ENCODE peak calls at places on chromosome 1, in four cellular contexts. Q, F, M and W are unnamed samples.
A peak's percentile ranks its signal among the peaks of the same experiment; 100 is the strongest.

GRCh38 chr1:169486281-169486904 is 649 bp upstream of the SLC19A2 start:
- DNase-seq in Q (no peak), F (no peak), M (peak; percentile 49), W (no peak)

GRCh38 chr1:152436593-152437338 is 22.7 kb upstream of the CRNN start:
- DNase-seq in Q (no peak), F (no peak), M (no peak), W (no peak)

GRCh38 chr1:8061210-8061609 is 35.1 kb upstream of the ERRFI1 start:
- DNase-seq in Q (no peak), F (no peak), M (peak; percentile 80), W (no peak)

GRCh38 chr1:147078606-147079399 is 93.5 kb downstream of the PRKAB2 start:
- DNase-seq in Q (no peak), F (no peak), M (no peak), W (no peak)

GRCh38 chr1:205344010-205344808 is 12.5 kb downstream of the KLHDC8A start:
- DNase-seq in Q (peak; percentile 50), F (no peak), M (peak; percentile 72), W (no peak)

GRCh38 chr1:41574842-41575241 is 90.4 kb upstream of the EDN2 start:
- DNase-seq in Q (no peak), F (no peak), M (no peak), W (no peak)

GRCh38 chr1:234611799-234612351 is 1.9 kb upstream of the IRF2BP2 start:
- DNase-seq in Q (no peak), F (no peak), M (peak; percentile 72), W (no peak)

GRCh38 chr1:2313651-2314296 is 77.6 kb downstream of the MORN1 start:
- DNase-seq in Q (no peak), F (no peak), M (no peak), W (no peak)

GRCh38 chr1:96233422-96233821 is 488.2 kb upstream of the PTBP2 start:
- DNase-seq in Q (no peak), F (no peak), M (no peak), W (no peak)

GRCh38 chr1:46487818-46488218 is 1.8 kb upstream of the DMBX1 start:
- DNase-seq in Q (no peak), F (no peak), M (no peak), W (no peak)

GRCh38 chr1:13805431-13805830 is 105.4 kb downstream of the PRDM2 start:
- DNase-seq in Q (no peak), F (no peak), M (no peak), W (no peak)

GRCh38 chr1:10665930-10666850 is 130.3 kb downstream of the CASZ1 start:
- DNase-seq in Q (no peak), F (peak; percentile 11), M (no peak), W (peak; percentile 97)

GRCh38 chr1:242890211-242890741 is 364.8 kb downstream of the CEP170 start:
- DNase-seq in Q (peak; percentile 65), F (no peak), M (peak; percentile 74), W (no peak)

GRCh38 chr1:7941437-7941793 is 776 bp upstream of the TNFRSF9 start:
- DNase-seq in Q (no peak), F (no peak), M (no peak), W (no peak)

GRCh38 chr1:153525088-153525713 is 10.6 kb downstream of the S100A6 start:
- DNase-seq in Q (peak; percentile 41), F (no peak), M (no peak), W (no peak)

GRCh38 chr1:116321766-116322175 is 51.3 kb upstream of the ATP1A1 start:
- DNase-seq in Q (no peak), F (no peak), M (no peak), W (no peak)

GRCh38 chr1:92408825-92409224 is 77.9 kb downstream of the GFI1 start:
- DNase-seq in Q (no peak), F (no peak), M (no peak), W (no peak)

GRCh38 chr1:233675893-233676292 is 62.0 kb downstream of the KCNK1 start:
- DNase-seq in Q (no peak), F (no peak), M (no peak), W (no peak)

GRCh38 chr1:209576798-209577197 is 6.7 kb upstream of the CAMK1G start:
- DNase-seq in Q (peak; percentile 89), F (peak; percentile 58), M (peak; percentile 90), W (peak; percentile 32)

GRCh38 chr1:67830928-67831596 is 2.2 kb downstream of the GNG12 start:
- DNase-seq in Q (no peak), F (no peak), M (no peak), W (no peak)

GRCh38 chr1:209080170-209080781 is 503.2 kb upstream of the CAMK1G start:
- DNase-seq in Q (no peak), F (no peak), M (no peak), W (no peak)

GRCh38 chr1:226722901-226723639 is 16.0 kb downstream of the ITPKB start:
- DNase-seq in Q (no peak), F (no peak), M (no peak), W (no peak)

GRCh38 chr1:38476111-38476783 is 383.3 kb downstream of the RRAGC start:
- DNase-seq in Q (peak; percentile 35), F (no peak), M (no peak), W (no peak)

GRCh38 chr1:185670187-185670627 is 64.0 kb upstream of the HMCN1 start:
- DNase-seq in Q (peak; percentile 75), F (no peak), M (peak; percentile 62), W (no peak)
- H3K27ac ChIP-seq in Q (no peak overlapping the region), F (no peak overlapping the region), M (no peak overlapping the region), W (no peak overlapping the region)

GRCh38 chr1:16394977-16395376 is 27.9 kb downstream of the SZRD1 start:
- DNase-seq in Q (no peak), F (no peak), M (no peak), W (no peak)

GRCh38 chr1:16394178-16394521 is 27.1 kb downstream of the SZRD1 start:
- DNase-seq in Q (no peak), F (no peak), M (no peak), W (no peak)

GRCh38 chr1:16391408-16391807 is 24.4 kb downstream of the SZRD1 start:
- DNase-seq in Q (no peak), F (no peak), M (no peak), W (no peak)

GRCh38 chr1:16392740-16393139 is 25.7 kb downstream of the SZRD1 start:
- DNase-seq in Q (no peak), F (no peak), M (no peak), W (no peak)

DNA sequence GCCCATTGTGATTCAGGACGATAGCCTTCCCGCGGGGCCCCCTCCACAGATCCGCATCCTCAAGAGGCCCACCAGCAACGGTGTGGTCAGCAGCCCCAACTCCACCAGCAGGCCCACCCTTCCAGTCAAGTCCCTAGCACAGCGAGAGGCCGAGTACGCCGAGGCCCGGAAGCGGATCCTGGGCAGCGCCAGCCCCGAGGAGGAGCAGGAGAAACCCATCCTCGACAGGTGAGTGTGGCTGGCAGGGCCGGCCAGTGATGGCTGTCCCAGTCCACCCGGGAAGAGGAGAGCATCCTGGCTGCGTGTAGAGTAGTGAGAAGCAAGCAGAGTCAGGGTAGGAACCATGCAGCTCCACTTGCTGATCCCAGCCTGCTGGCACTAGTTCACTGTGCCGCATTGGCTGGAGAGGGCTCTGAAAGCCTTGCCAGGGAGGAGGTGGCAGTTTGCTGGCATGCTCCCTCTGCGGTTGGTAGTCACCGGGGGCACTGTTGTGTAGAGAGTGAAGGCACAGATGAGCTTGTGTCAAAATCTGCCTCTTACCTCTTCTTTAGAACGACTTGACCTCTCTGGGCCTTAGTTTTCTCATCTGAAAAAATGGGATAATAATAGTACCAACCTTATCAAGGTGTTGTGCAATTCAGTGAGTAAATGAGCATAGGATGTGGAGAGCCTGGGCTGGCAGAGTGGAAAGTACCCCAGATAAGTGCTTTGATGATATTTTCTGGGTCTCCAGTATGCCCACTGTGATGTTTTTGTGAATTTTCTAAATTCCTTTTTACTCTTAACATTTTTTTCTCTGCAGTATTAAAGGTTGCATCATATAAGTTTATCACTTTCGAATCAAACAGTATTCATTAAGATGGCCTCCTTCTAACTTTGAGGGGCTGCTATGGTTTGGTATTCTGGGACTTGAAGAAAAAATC is 26.5 kb downstream of the SZRD1 start:
- DNase-seq in Q (no peak), F (peak; percentile 20), M (no peak), W (no peak)
- H3K27ac ChIP-seq in Q (no peak overlapping the region), F (no peak overlapping the region), M (no peak overlapping the region), W (no peak overlapping the region)

GRCh38 chr1:168261390-168261789 is 19.3 kb upstream of the TBX19 start:
- DNase-seq in Q (no peak), F (no peak), M (no peak), W (no peak)

GRCh38 chr1:168263130-168263529 is 17.5 kb upstream of the TBX19 start:
- DNase-seq in Q (no peak), F (no peak), M (no peak), W (no peak)

GRCh38 chr1:168257397-168257796 is 23.3 kb upstream of the TBX19 start:
- DNase-seq in Q (no peak), F (no peak), M (no peak), W (no peak)

GRCh38 chr1:168259567-168259966 is 21.1 kb upstream of the TBX19 start:
- DNase-seq in Q (no peak), F (no peak), M (no peak), W (no peak)

GRCh38 chr1:168260393-168260792 is 20.3 kb upstream of the TBX19 start:
- DNase-seq in Q (no peak), F (no peak), M (no peak), W (no peak)
- H3K27ac ChIP-seq in Q (no peak overlapping the region), F (no peak overlapping the region), M (no peak overlapping the region), W (no peak overlapping the region)

DNA sequence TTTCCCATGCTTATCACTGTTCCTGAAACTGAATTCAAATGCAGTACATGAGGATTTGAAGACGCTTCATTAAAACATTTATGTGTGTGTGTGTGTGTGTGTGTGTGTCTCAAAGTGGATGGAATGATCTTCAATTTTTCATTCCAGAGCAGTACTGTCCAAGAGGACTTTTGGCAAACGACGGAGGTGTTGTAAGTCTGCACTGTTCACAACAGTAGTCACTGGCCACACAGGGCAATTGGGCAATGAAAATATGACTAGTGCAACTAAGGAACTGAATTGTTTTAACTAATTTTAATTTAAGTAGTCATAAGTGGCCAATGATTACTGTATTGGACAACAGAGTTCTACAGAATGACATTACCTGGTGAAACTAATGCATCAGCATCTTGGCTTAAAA is 5.0 kb downstream of the TAF5L start:
- DNase-seq in Q (no peak), F (no peak), M (no peak), W (peak; percentile 64)
- H3K27ac ChIP-seq in Q (no peak overlapping the region), F (no peak overlapping the region), M (no peak overlapping the region), W (peak overlapping the region; percentile 37)

DNA sequence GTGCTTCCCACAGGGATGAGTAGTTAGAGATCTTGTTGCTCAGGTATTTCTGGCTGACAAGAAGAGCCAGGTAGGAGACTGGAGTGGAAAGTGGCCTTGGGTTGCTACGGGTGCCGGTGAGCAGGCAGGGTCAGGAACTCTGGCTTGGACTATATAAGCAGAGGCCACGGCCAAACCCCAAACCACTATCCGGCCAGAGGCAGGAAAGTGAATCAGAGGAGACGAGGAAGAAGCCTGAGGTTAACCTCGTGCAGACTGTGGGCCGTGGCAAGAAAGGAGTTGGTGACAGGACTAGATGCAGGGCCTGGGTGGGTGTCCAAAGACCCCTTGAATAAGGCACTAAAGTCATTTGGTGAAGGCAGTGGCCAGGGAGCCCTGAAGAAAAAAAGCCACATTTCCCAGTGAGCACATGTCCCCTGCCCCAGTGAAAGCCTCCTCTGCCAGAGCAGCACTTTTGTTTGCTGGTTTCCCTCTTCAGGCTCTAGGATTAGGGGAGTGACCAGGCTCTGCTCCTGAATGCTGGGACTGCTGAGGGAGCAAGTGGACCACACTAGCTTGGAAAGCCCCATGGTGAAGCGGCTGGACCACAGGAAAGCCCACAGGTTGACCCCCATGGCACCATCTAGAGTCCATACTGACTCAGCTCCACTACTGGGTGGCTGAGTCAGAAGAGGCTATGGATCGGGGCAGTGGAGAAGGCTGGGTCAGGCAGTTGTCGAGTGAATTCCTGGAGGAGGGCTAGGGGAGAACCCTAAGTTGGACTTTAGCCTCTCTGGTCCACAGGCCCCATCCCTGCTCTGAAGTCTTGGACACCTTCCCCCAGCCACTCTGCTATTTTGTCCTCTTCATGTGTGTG is 23.4 kb downstream of the CSF1 start:
- DNase-seq in Q (no peak), F (no peak), M (peak; percentile 52), W (no peak)
- H3K27ac ChIP-seq in Q (no peak overlapping the region), F (no peak overlapping the region), M (peak overlapping the region; percentile 90), W (peak overlapping the region; percentile 2)